ENCODE peak calls at places on chromosome 7, in eight cellular contexts. A is left ventricle myocardium inferior; E is ascending aorta; W is heart left ventricle; Z is IMR-90; Q is sigmoid colon; U is CD8-positive, alpha-beta memory T cell; N is cardiac muscle cell. O is an unnamed sample. For H3K27me3 and H3K9me3, the result is how much of the 10 kb centered on the place peaks cover.

GRCh38 chr7:81285142-81285871 is 366.5 kb upstream of the SEMA3C start:
- DNase-seq in Z (peak), U (no peak), A (no peak), N (peak), W (no peak), E (no peak), Q (no peak), O (no peak)

GRCh38 chr7:45402480-45403218 is 171.5 kb upstream of the ADCY1 start:
- DNase-seq in E (no peak), U (no peak), Q (no peak), N (peak), Z (peak), W (no peak), A (no peak), O (no peak)

GRCh38 chr7:1458676-1459511 is at the start of gene MICALL2:
- DNase-seq in E (peak), Q (peak), N (peak), W (peak), Z (peak), U (no peak), A (peak), O (peak)

GRCh38 chr7:2612445-2613112 is 19.2 kb upstream of the TTYH3 start:
- DNase-seq in U (no peak), Q (no peak), N (no peak), W (no peak), Z (no peak), A (no peak), E (no peak), O (no peak)

GRCh38 chr7:49245062-49245461 is 320.7 kb downstream of the CDC14C start:
- DNase-seq in N (no peak), Q (no peak), E (no peak), Z (no peak), W (no peak), A (no peak), U (no peak), O (no peak)

GRCh38 chr7:150787321-150788281 is 12.6 kb downstream of the TMEM176B start:
- DNase-seq in Z (no peak), N (peak), Q (no peak), U (no peak), W (peak), A (no peak), E (no peak), O (no peak)

GRCh38 chr7:38147005-38147404 is 31.0 kb upstream of the STARD3NL start:
- DNase-seq in E (no peak), Q (no peak), A (no peak), W (no peak), N (no peak), Z (no peak), U (no peak), O (no peak)

GRCh38 chr7:45103958-45104843 is 7.3 kb downstream of the TBRG4 start:
- DNase-seq in E (no peak), U (no peak), N (no peak), Z (no peak), A (no peak), W (no peak), Q (no peak), O (no peak)

GRCh38 chr7:110522751-110523200 is 568.2 kb upstream of the LRRN3 start:
- DNase-seq in U (no peak), W (no peak), N (no peak), Z (no peak), A (no peak), Q (no peak), E (no peak), O (no peak)

GRCh38 chr7:28406192-28406591 is 6.1 kb upstream of the CREB5 start:
- DNase-seq in E (no peak), Q (no peak), A (no peak), W (no peak), Z (no peak), U (no peak), N (peak), O (no peak)

GRCh38 chr7:29564455-29565185 is 985 bp downstream of the PRR15 start:
- DNase-seq in N (peak), A (peak), Q (peak), Z (peak), U (no peak), E (peak), W (peak), O (peak)
- H3K27me3 ChIP-seq in N (half or more), A (half or more), Q (half or more), Z (under half), U (under half), E (under half), W (half or more), O (half or more)

DNA sequence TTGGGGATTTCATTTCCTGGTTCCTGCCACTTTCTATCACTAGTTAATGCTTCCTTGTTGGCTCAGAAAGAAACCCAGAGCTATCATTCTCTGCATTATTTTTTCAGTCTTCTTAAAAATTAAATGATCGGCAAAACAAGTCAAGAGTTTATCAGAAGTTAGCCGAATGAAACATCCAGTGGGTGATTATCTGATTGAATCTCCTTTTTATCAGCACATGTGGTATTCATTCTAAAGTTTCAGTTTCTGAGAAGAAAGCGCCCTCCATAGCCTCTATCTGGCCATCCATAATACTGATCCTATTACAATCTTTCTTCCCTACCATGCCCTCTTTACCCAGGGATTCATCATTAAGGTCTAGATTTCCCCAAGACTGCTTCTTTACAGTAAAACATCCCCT is 71.8 kb downstream of the OSBPL3 start:
- DNase-seq in N (no peak), Z (no peak), A (no peak), W (no peak), Q (no peak), U (no peak), E (no peak), O (no peak)
- H3K4me3 ChIP-seq in N (no peak), Z (no peak), A (no peak), W (no peak), Q (no peak), U (peak), E (no peak), O (no peak)

GRCh38 chr7:158083526-158084310 is 503.9 kb downstream of the PTPRN2 start:
- DNase-seq in Z (no peak), W (no peak), E (peak), N (no peak), U (no peak), Q (peak), A (no peak), O (no peak)

GRCh38 chr7:158084555-158084954 is 503.1 kb downstream of the PTPRN2 start:
- DNase-seq in U (no peak), Z (no peak), A (no peak), E (no peak), N (no peak), W (no peak), Q (peak), O (no peak)

GRCh38 chr7:158082761-158083160 is 504.9 kb downstream of the PTPRN2 start:
- DNase-seq in N (no peak), A (no peak), W (no peak), E (no peak), Z (no peak), Q (no peak), U (no peak), O (no peak)

GRCh38 chr7:158085741-158086695 is 501.6 kb downstream of the PTPRN2 start:
- DNase-seq in Q (peak), E (no peak), N (no peak), A (no peak), Z (no peak), W (no peak), U (no peak), O (no peak)

DNA sequence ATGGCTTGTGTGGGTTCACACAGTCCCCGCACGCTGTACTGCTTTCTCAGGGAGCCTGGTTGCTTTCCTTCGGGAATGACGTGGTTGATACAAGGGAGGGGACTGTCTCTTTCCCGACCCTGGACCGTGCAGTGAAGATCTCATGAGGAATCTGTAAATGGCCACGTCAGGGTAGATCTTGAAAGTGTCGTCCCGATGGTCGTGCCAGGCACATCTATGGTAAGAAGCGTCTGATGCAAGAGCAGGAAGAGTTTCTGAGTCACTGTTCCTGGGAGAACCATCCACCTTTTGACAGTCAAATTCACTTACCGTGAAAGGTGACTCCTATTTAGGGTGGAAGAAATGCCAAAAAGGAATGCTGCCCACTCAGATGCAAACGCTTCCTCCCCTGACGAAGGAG is 500.4 kb downstream of the PTPRN2 start:
- DNase-seq in U (no peak), Z (no peak), E (no peak), A (no peak), Q (peak), W (no peak), N (no peak), O (no peak)
- H3K9me3 ChIP-seq in U (under half), Z (under half), E (under half), A (under half), Q (under half), W (under half), N (under half), O (under half)

DNA sequence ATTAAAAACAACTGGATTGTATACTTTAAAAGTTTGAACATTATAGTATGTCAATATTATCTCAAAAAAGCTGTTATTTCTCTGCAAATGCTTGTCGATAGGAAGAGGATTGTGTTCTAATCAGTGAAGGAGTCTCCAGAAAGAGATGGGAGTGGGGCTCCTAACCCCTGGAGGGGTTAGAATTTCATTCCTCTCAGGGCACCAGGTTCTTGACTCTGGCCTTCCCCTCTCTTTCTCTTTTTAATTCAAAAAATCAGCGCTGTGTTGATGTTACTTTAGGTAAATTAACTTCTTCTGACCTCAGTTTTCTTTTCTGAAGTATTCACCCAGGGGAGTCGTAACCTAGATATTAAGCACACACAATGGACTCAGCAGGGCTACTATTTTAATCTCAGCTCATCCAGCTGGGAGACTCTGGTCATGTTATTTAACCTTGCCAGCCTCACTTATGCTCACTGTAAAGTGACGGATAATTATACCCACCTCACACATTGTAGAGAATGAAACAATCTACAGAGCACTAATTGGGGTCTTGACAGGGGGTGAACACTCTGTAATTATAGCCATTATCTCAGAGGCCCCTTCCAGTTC is 59.4 kb downstream of the GCC1 start:
- DNase-seq in E (no peak), A (no peak), N (no peak), U (no peak), W (no peak), Q (no peak), Z (no peak), O (no peak)
- H3K27me3 ChIP-seq in E (under half), A (under half), N (under half), U (under half), W (under half), Q (under half), Z (under half), O (under half)

DNA sequence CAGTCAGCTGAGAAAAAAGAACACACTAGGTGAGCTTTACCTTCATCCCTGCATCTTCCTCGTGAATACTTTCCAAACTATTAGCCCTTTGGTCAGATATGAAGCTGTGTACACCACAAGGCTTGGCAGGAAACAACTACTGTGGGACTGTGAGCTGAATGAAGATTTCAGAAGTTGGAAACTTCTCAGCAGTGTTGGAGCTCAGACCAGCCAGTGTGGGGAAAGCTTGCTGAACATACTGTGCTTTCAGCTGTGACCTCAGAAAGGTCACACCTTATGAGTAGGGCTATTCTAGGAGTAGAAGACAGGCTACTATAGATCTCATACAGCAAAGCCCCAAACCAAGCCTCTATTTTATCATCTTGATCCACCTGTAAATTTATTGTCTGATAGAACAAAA is 123.6 kb downstream of the EXOC4 start:
- DNase-seq in Q (no peak), Z (no peak), A (no peak), E (no peak), W (no peak), U (no peak), N (peak), O (no peak)
- H3K4me3 ChIP-seq in Q (no peak), Z (no peak), A (no peak), E (no peak), W (no peak), U (no peak), N (no peak), O (no peak)